ENCODE peak calls at places on chromosome 13, in ten cellular contexts. F, X, D, H, J, Z, V, Q, U and M are unnamed samples.

GRCh38 chr13:23792680-23793079 is 96.5 kb downstream of the MIPEP start:
- DNase-seq in F (no peak), X (no peak), D (no peak), H (no peak), J (no peak), Z (no peak), V (no peak), Q (no peak), U (no peak), M (no peak)

GRCh38 chr13:80444240-80445015 is 103.5 kb upstream of the SPRY2 start:
- DNase-seq in F (no peak), X (no peak), D (no peak), H (no peak), J (no peak), Z (no peak), V (no peak), Q (no peak), U (no peak), M (no peak)

GRCh38 chr13:98556417-98556816 is 20.5 kb downstream of the STK24 start:
- DNase-seq in F (no peak), X (no peak), D (no peak), H (no peak), J (no peak), Z (no peak), V (no peak), Q (no peak), U (no peak), M (no peak)

GRCh38 chr13:26228080-26228479 is 6.0 kb upstream of the RNF6 start:
- DNase-seq in F (no peak), X (no peak), D (no peak), H (no peak), J (no peak), Z (no peak), V (no peak), Q (no peak), U (no peak), M (no peak)

GRCh38 chr13:102045713-102046112 is 356.1 kb downstream of the FGF14 start:
- DNase-seq in F (no peak), X (no peak), D (no peak), H (no peak), J (no peak), Z (no peak), V (no peak), Q (no peak), U (peak; percentile 66), M (no peak)

GRCh38 chr13:43883636-43884035 is 3.9 kb downstream of the LACC1 start:
- DNase-seq in F (no peak), X (no peak), D (no peak), H (no peak), J (no peak), Z (no peak), V (no peak), Q (no peak), U (no peak), M (no peak)

GRCh38 chr13:38730332-38730731 is 43.5 kb downstream of the FREM2 start:
- DNase-seq in F (no peak), X (no peak), D (no peak), H (no peak), J (no peak), Z (peak; percentile 1), V (no peak), Q (no peak), U (no peak), M (no peak)

GRCh38 chr13:50222569-50223332 is 207.5 kb downstream of the KCNRG start:
- DNase-seq in F (peak; percentile 88), X (no peak), D (peak; percentile 48), H (peak; percentile 75), J (peak; percentile 51), Z (peak; percentile 93), V (peak; percentile 93), Q (peak; percentile 68), U (no peak), M (peak; percentile 95)

GRCh38 chr13:102580552-102581169 is 16.1 kb upstream of the TPP2 start:
- DNase-seq in F (peak; percentile 85), X (no peak), D (peak; percentile 19), H (no peak), J (no peak), Z (peak; percentile 81), V (peak; percentile 88), Q (no peak), U (peak; percentile 68), M (peak; percentile 87)

GRCh38 chr13:49240017-49240416 is 7.7 kb upstream of the CDADC1 start:
- DNase-seq in F (peak; percentile 66), X (no peak), D (no peak), H (no peak), J (no peak), Z (peak; percentile 45), V (peak; percentile 66), Q (no peak), U (peak; percentile 63), M (peak; percentile 45)

GRCh38 chr13:30766957-30767603 is 31.7 kb downstream of the ALOX5AP start:
- DNase-seq in F (no peak), X (no peak), D (no peak), H (no peak), J (no peak), Z (no peak), V (no peak), Q (no peak), U (no peak), M (no peak)

GRCh38 chr13:46684287-46685001 is 112.5 kb downstream of the ESD start:
- DNase-seq in F (no peak), X (no peak), D (no peak), H (no peak), J (no peak), Z (peak; percentile 70), V (no peak), Q (no peak), U (peak; percentile 70), M (no peak)

GRCh38 chr13:68850160-68850559 is 1257.5 kb upstream of the ATXN8OS start:
- DNase-seq in F (no peak), X (no peak), D (no peak), H (no peak), J (no peak), Z (no peak), V (no peak), Q (no peak), U (no peak), M (no peak)

GRCh38 chr13:49395416-49396277 is 48.2 kb downstream of the CAB39L start:
- DNase-seq in F (no peak), X (no peak), D (no peak), H (peak; percentile 78), J (no peak), Z (no peak), V (peak; percentile 36), Q (no peak), U (no peak), M (peak; percentile 88)

DNA sequence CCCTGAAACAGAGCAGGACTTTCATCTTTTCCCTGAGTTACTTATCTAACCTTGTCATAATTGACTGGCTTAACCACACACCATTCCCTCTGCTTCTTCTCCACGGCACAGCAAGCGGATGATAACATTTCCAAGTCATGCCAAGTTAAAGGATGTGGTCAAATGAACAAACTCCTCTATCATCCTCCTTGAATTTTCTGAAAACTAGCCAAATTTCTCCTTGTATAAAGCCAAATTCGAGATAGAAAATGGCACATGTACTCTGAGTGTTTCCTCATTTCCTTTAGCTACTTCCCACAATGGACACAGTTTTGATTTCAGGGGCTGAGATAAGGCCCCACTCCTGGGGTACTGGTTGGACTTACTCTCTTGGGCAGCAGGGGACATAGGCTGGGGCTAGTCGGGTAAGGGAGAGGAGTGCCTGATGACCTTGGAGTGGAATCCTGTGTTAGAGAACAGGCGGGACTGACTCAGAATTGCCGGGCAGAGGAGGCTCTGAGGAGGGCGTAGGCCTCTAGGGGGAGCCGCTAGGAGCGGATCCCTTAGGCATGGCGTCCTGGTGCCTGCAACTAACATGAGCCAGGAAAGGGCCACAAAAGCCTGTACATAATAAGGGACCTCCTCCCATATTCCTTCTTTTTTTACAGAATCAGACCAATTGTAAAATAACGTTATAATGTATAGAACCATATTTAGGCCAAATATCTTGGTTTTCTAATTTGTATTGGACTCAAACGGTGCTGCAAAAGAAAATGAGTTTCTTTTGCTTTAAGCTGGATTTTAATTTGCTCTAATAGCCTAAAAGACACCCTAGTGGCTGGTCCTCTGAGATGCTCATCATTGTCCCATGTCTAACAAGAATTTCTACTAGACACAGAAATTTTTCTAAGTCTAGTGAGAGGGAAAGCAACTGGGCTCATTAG is 20.4 kb upstream of the TMTC4 start:
- DNase-seq in F (peak; percentile 55), X (no peak), D (peak; percentile 34), H (no peak), J (no peak), Z (peak; percentile 97), V (peak; percentile 76), Q (peak; percentile 73), U (peak; percentile 89), M (peak; percentile 97)
- TF ChIP-seq CTCF in F (peak; percentile 43), X (peak; percentile 71), D (peak; percentile 30), H (no peak), J (peak; percentile 76), Z (peak; percentile 88), V (peak; percentile 83), Q (peak; percentile 20), U (peak; percentile 84), M (peak; percentile 82)

DNA sequence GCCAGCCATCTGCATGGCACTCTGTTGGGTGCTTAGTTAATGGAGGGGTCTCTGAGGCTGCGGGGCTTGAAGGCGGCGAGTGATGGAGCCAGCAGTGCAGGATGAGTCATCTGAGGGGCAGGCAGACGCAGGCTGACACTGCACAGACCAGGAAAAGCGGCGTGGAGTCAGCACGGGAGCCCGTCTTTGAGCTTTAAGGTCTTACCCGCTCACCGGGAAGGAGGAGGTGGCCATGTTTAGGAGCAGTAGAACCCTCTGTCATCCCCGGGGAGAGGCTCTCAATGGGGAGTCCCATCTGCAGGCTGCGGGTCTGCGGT is 13.1 kb downstream of the NAXD start:
- DNase-seq in F (no peak), X (no peak), D (no peak), H (no peak), J (no peak), Z (peak; percentile 62), V (peak; percentile 61), Q (no peak), U (peak; percentile 42), M (peak; percentile 29)
- H3K4me3 ChIP-seq in F (no peak overlapping the region), X (no peak overlapping the region), D (no peak overlapping the region), H (no peak overlapping the region), J (no peak overlapping the region), Z (no peak overlapping the region), V (no peak overlapping the region), Q (no peak overlapping the region), U (no peak overlapping the region), M (no peak overlapping the region)

GRCh38 chr13:71979616-71980015 is 112.6 kb upstream of the DACH1 start:
- DNase-seq in F (peak; percentile 1), X (no peak), D (no peak), H (no peak), J (no peak), Z (no peak), V (no peak), Q (no peak), U (peak; percentile 62), M (no peak)
- TF ChIP-seq CTCF in F (no peak), X (no peak), D (peak; percentile 33), H (no peak), J (no peak), Z (no peak), V (no peak), Q (no peak), U (peak; percentile 79), M (no peak)

GRCh38 chr13:62251734-62252133 is 836.1 kb upstream of the PCDH20 start:
- DNase-seq in F (no peak), X (no peak), D (no peak), H (no peak), J (no peak), Z (no peak), V (no peak), Q (no peak), U (no peak), M (no peak)

GRCh38 chr13:62246581-62246980 is 830.9 kb upstream of the PCDH20 start:
- DNase-seq in F (no peak), X (no peak), D (no peak), H (no peak), J (no peak), Z (no peak), V (no peak), Q (no peak), U (no peak), M (no peak)

GRCh38 chr13:62250501-62251175 is 835.0 kb upstream of the PCDH20 start:
- DNase-seq in F (peak; percentile 2), X (no peak), D (no peak), H (no peak), J (no peak), Z (no peak), V (no peak), Q (no peak), U (no peak), M (no peak)
- H3K4me3 ChIP-seq in F (no peak overlapping the region), X (no peak overlapping the region), D (no peak overlapping the region), H (no peak overlapping the region), J (no peak overlapping the region), Z (no peak overlapping the region), V (no peak overlapping the region), Q (no peak overlapping the region), U (no peak overlapping the region), M (no peak overlapping the region)